ENCODE peak calls at places on chromosomes 13 and 19, in five cellular contexts. E is transverse colon; X is effector memory CD4-positive, alpha-beta T cell; L is posterior cingulate gyrus; F is mucosa of descending colon. Z is an unnamed sample.

GRCh38 chr13:33285420-33286124 is at the start of gene STARD13:
- DNase-seq in X (no peak), F (peak; percentile 95), L (peak; percentile 89), E (peak; percentile 93), Z (peak; percentile 55)

GRCh38 chr19:7596191-7596937 is 701 bp downstream of the CAMSAP3 start:
- DNase-seq in X (no peak), F (peak; percentile 35), E (peak; percentile 36), L (no peak), Z (no peak)

GRCh38 chr13:49071341-49071937 is 95.7 kb downstream of the FNDC3A start:
- DNase-seq in L (no peak), X (no peak), F (no peak), E (no peak), Z (no peak)

GRCh38 chr13:62626771-62627170 is 1211.1 kb upstream of the PCDH20 start:
- DNase-seq in X (no peak), L (no peak), F (no peak), E (no peak), Z (no peak)

GRCh38 chr13:37014609-37015008 is 14.0 kb downstream of the EXOSC8 start:
- DNase-seq in X (no peak), E (no peak), L (no peak), F (no peak), Z (no peak)

GRCh38 chr13:75936791-75937190 is 300.7 kb downstream of the LMO7 start:
- DNase-seq in F (no peak), L (no peak), E (no peak), X (no peak), Z (no peak)

GRCh38 chr13:51942189-51942588 is 69.1 kb downstream of the ATP7B start:
- DNase-seq in L (no peak), F (peak; percentile 95), E (peak; percentile 91), X (no peak), Z (peak; percentile 77)

GRCh38 chr13:45331981-45332830 is 8.8 kb downstream of the TPT1 start:
- DNase-seq in L (no peak), X (no peak), E (no peak), F (no peak), Z (no peak)

GRCh38 chr13:29920018-29920643 is 69.7 kb upstream of the UBL3 start:
- DNase-seq in L (no peak), E (no peak), F (no peak), X (no peak), Z (no peak)